ENCODE peak calls at places on chromosomes 2 and 18, in six cellular contexts. One of them, this sample, is unnamed.

GRCh38 chr2:138087761-138088602 is 123.7 kb downstream of the HNMT start:
- DNase-seq in ovary: no peak
- DNase-seq in A549: no peak
- DNase-seq in SK-N-SH: no peak
- DNase-seq in sigmoid colon: no peak
- DNase-seq in suprapubic skin: no peak
- DNase-seq in this sample: no peak

GRCh38 chr2:17148298-17149228 is 369.7 kb downstream of the RAD51AP2 start:
- DNase-seq in A549: peak
- DNase-seq in suprapubic skin: no peak
- DNase-seq in sigmoid colon: no peak
- DNase-seq in ovary: no peak
- DNase-seq in SK-N-SH: peak
- DNase-seq in this sample: no peak

GRCh38 chr2:47945036-47945781 is 38.9 kb upstream of the FBXO11 start:
- DNase-seq in SK-N-SH: no peak
- DNase-seq in A549: no peak
- DNase-seq in sigmoid colon: no peak
- DNase-seq in ovary: no peak
- DNase-seq in suprapubic skin: no peak
- DNase-seq in this sample: no peak

GRCh38 chr2:25052948-25053477 is 11.1 kb downstream of the EFR3B start:
- DNase-seq in suprapubic skin: no peak
- DNase-seq in SK-N-SH: no peak
- DNase-seq in ovary: no peak
- DNase-seq in A549: no peak
- DNase-seq in sigmoid colon: no peak
- DNase-seq in this sample: no peak

GRCh38 chr2:224772494-224772893 is 56.3 kb upstream of the CCDC195 start:
- DNase-seq in ovary: no peak
- DNase-seq in suprapubic skin: no peak
- DNase-seq in SK-N-SH: no peak
- DNase-seq in A549: no peak
- DNase-seq in sigmoid colon: no peak
- DNase-seq in this sample: no peak

GRCh38 chr2:128585706-128586105 is 267.0 kb upstream of the HS6ST1 start:
- DNase-seq in ovary: no peak
- DNase-seq in SK-N-SH: no peak
- DNase-seq in suprapubic skin: no peak
- DNase-seq in sigmoid colon: no peak
- DNase-seq in A549: no peak
- DNase-seq in this sample: peak

GRCh38 chr2:43225093-43225787 is 1.2 kb downstream of the ZFP36L2 start:
- DNase-seq in sigmoid colon: peak
- DNase-seq in ovary: peak
- DNase-seq in SK-N-SH: peak
- DNase-seq in A549: peak
- DNase-seq in suprapubic skin: peak
- DNase-seq in this sample: no peak

GRCh38 chr18:79441261-79441819 is 45.6 kb downstream of the NFATC1 start:
- DNase-seq in ovary: no peak
- DNase-seq in suprapubic skin: no peak
- DNase-seq in A549: no peak
- DNase-seq in SK-N-SH: no peak
- DNase-seq in sigmoid colon: no peak
- DNase-seq in this sample: no peak

GRCh38 chr2:239917957-239918481 is 107.1 kb downstream of the NDUFA10 start:
- DNase-seq in SK-N-SH: no peak
- DNase-seq in ovary: no peak
- DNase-seq in A549: no peak
- DNase-seq in sigmoid colon: no peak
- DNase-seq in suprapubic skin: peak
- DNase-seq in this sample: no peak

GRCh38 chr2:209425082-209426071 is 1.5 kb downstream of the MAP2 start:
- DNase-seq in SK-N-SH: peak
- DNase-seq in sigmoid colon: no peak
- DNase-seq in suprapubic skin: no peak
- DNase-seq in A549: peak
- DNase-seq in ovary: no peak
- DNase-seq in this sample: no peak

GRCh38 chr2:239569401-239570090 is 168.7 kb upstream of the HDAC4 start:
- DNase-seq in sigmoid colon: no peak
- DNase-seq in ovary: no peak
- DNase-seq in suprapubic skin: no peak
- DNase-seq in A549: no peak
- DNase-seq in SK-N-SH: no peak
- DNase-seq in this sample: no peak

GRCh38 chr2:203636896-203637818 is 69.3 kb upstream of the CD28 start:
- DNase-seq in sigmoid colon: peak
- DNase-seq in suprapubic skin: no peak
- DNase-seq in SK-N-SH: no peak
- DNase-seq in A549: no peak
- DNase-seq in ovary: no peak
- DNase-seq in this sample: no peak

GRCh38 chr2:128922154-128922553 is 603.5 kb upstream of the HS6ST1 start:
- DNase-seq in SK-N-SH: no peak
- DNase-seq in ovary: no peak
- DNase-seq in sigmoid colon: no peak
- DNase-seq in suprapubic skin: no peak
- DNase-seq in A549: no peak
- DNase-seq in this sample: no peak

GRCh38 chr2:216029416-216030129 is 16.2 kb upstream of the MREG start:
- DNase-seq in SK-N-SH: no peak
- DNase-seq in ovary: no peak
- DNase-seq in A549: no peak
- DNase-seq in sigmoid colon: no peak
- DNase-seq in suprapubic skin: no peak
- DNase-seq in this sample: no peak

GRCh38 chr2:219527076-219527394 is 12.8 kb downstream of the ASIC4 start:
- DNase-seq in sigmoid colon: no peak
- DNase-seq in A549: no peak
- DNase-seq in suprapubic skin: no peak
- DNase-seq in SK-N-SH: peak
- DNase-seq in ovary: no peak
- DNase-seq in this sample: no peak

GRCh38 chr2:219531639-219532377 is 11.8 kb downstream of the CHPF start:
- DNase-seq in SK-N-SH: no peak
- DNase-seq in sigmoid colon: no peak
- DNase-seq in ovary: peak
- DNase-seq in suprapubic skin: no peak
- DNase-seq in A549: no peak
- DNase-seq in this sample: no peak

GRCh38 chr2:219527472-219527871 is 13.2 kb downstream of the ASIC4 start:
- DNase-seq in SK-N-SH: no peak
- DNase-seq in suprapubic skin: no peak
- DNase-seq in sigmoid colon: no peak
- DNase-seq in A549: no peak
- DNase-seq in ovary: no peak
- DNase-seq in this sample: no peak

GRCh38 chr2:219532378-219532649 is 11.3 kb downstream of the CHPF start:
- DNase-seq in sigmoid colon: no peak
- DNase-seq in ovary: no peak
- DNase-seq in SK-N-SH: no peak
- DNase-seq in suprapubic skin: no peak
- DNase-seq in A549: no peak
- DNase-seq in this sample: no peak

DNA sequence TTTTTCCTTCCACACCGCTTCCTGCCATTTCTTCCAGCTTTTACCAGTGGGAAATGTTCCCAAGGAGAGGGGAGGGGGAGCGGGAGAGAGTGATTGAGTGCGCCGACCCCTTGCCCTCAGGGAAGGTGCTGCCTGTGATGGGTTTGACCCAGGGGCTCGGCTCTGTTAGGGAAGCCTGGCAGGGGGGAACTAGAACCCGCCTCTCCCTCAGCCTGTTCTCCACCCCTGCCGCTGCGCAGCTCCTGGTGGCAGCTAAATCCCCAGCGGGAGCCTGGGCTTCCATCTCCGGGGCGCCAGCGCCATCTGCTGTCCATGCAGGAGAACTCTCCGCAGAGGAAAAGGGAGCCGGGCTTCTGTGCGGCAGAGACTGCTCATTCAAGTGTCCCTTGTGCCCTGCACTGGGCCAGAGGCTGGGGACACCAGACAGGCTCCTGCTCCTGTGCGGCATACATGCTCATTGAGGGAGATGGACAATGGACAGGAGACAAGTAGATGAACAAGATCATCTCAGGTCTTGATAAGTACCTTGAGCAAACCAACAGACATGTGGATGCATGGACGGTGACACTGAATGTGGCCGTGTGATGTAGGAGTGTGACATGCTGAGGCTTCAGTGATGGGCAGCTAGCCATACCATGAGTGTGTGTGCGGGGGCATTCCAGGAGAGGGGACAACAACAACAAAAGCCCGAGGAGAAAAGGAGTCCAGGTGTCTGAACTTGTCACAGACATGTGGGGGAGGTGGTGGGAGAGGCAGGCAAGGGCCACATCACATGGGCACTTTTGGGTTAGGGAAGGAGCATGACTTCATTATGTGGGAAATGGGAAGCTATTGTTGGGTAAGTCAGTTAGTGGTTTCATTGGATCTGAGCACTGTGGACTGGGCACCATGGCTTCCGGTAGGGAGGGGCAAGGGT is 13.3 kb downstream of the CHPF start:
- DNase-seq in ovary: peak
- DNase-seq in sigmoid colon: peak
- DNase-seq in suprapubic skin: peak
- DNase-seq in SK-N-SH: peak
- DNase-seq in A549: peak
- DNase-seq in this sample: no peak
- TF ChIP-seq EP300 in ovary: no peak
- TF ChIP-seq EP300 in sigmoid colon: no peak
- TF ChIP-seq EP300 in suprapubic skin: no peak
- TF ChIP-seq EP300 in SK-N-SH: no peak
- TF ChIP-seq EP300 in A549: no peak
- TF ChIP-seq EP300 in this sample: no peak

GRCh38 chr18:12500986-12501385 is 93.3 kb downstream of the PRELID3A start:
- DNase-seq in suprapubic skin: no peak
- DNase-seq in SK-N-SH: no peak
- DNase-seq in ovary: no peak
- DNase-seq in A549: no peak
- DNase-seq in sigmoid colon: no peak
- DNase-seq in this sample: no peak
- TF ChIP-seq EP300 in suprapubic skin: no peak
- TF ChIP-seq EP300 in SK-N-SH: no peak
- TF ChIP-seq EP300 in ovary: no peak
- TF ChIP-seq EP300 in A549: no peak
- TF ChIP-seq EP300 in sigmoid colon: no peak
- TF ChIP-seq EP300 in this sample: no peak

GRCh38 chr18:26021061-26021754 is 69.2 kb downstream of the SS18 start:
- DNase-seq in SK-N-SH: no peak
- DNase-seq in sigmoid colon: no peak
- DNase-seq in A549: no peak
- DNase-seq in suprapubic skin: no peak
- DNase-seq in ovary: no peak
- DNase-seq in this sample: no peak

GRCh38 chr18:26014462-26014861 is 76.0 kb downstream of the SS18 start:
- DNase-seq in sigmoid colon: no peak
- DNase-seq in A549: no peak
- DNase-seq in ovary: no peak
- DNase-seq in SK-N-SH: no peak
- DNase-seq in suprapubic skin: no peak
- DNase-seq in this sample: no peak

GRCh38 chr18:26022585-26022984 is 67.8 kb downstream of the SS18 start:
- DNase-seq in A549: no peak
- DNase-seq in sigmoid colon: no peak
- DNase-seq in SK-N-SH: no peak
- DNase-seq in suprapubic skin: no peak
- DNase-seq in ovary: no peak
- DNase-seq in this sample: no peak

GRCh38 chr18:26017929-26018328 is 72.5 kb downstream of the SS18 start:
- DNase-seq in suprapubic skin: no peak
- DNase-seq in sigmoid colon: no peak
- DNase-seq in SK-N-SH: no peak
- DNase-seq in ovary: no peak
- DNase-seq in A549: peak
- DNase-seq in this sample: no peak
- TF ChIP-seq EP300 in suprapubic skin: no peak
- TF ChIP-seq EP300 in sigmoid colon: no peak
- TF ChIP-seq EP300 in SK-N-SH: no peak
- TF ChIP-seq EP300 in ovary: no peak
- TF ChIP-seq EP300 in A549: no peak
- TF ChIP-seq EP300 in this sample: no peak

DNA sequence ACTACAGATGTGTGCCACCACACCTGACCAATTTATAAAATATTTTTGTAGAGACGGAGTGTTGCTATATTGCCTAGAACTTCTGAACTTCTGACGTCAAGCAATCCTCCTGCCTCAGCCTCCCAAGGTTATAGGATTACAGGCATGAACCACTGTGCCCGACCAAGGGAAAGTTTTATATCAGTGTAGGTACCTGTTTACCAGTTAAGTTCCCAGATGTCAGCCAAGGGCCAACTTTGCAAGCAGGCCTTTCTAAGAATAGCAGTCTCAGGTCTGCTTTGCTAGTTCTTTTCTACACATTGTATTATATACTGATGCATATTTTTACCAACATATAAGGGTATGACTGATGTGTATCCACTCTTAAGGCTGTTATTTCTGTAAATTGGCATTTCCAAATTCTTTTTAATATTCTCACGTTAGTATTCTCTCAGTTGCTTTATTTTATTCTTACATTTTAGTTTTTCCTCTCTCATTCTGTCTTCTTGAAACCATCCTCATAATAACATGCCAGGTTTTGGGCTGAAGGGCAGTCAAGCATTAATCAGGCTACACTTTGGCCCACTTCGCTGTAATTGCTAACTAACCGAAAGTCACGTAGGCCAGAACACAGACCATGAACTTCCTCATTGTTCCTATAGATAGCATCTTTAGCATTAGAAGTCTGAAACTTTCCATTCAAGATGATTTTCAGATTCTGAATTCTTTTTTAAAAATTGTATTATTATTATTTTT is 25.0 kb upstream of the CXXC1 start:
- DNase-seq in suprapubic skin: no peak
- DNase-seq in A549: no peak
- DNase-seq in ovary: no peak
- DNase-seq in SK-N-SH: no peak
- DNase-seq in sigmoid colon: no peak
- DNase-seq in this sample: no peak
- TF ChIP-seq EP300 in suprapubic skin: no peak
- TF ChIP-seq EP300 in A549: no peak
- TF ChIP-seq EP300 in ovary: no peak
- TF ChIP-seq EP300 in SK-N-SH: no peak
- TF ChIP-seq EP300 in sigmoid colon: no peak
- TF ChIP-seq EP300 in this sample: no peak

GRCh38 chr2:67075056-67075455 is 322.1 kb upstream of the ETAA1 start:
- DNase-seq in SK-N-SH: no peak
- DNase-seq in suprapubic skin: no peak
- DNase-seq in sigmoid colon: no peak
- DNase-seq in ovary: no peak
- DNase-seq in A549: no peak
- DNase-seq in this sample: peak

GRCh38 chr2:67079729-67080128 is 317.4 kb upstream of the ETAA1 start:
- DNase-seq in sigmoid colon: no peak
- DNase-seq in SK-N-SH: no peak
- DNase-seq in ovary: no peak
- DNase-seq in suprapubic skin: no peak
- DNase-seq in A549: no peak
- DNase-seq in this sample: peak

GRCh38 chr2:67076265-67076664 is 320.9 kb upstream of the ETAA1 start:
- DNase-seq in SK-N-SH: no peak
- DNase-seq in A549: no peak
- DNase-seq in suprapubic skin: no peak
- DNase-seq in sigmoid colon: no peak
- DNase-seq in ovary: no peak
- DNase-seq in this sample: peak

GRCh38 chr2:67070826-67071225 is 326.3 kb upstream of the ETAA1 start:
- DNase-seq in sigmoid colon: no peak
- DNase-seq in ovary: no peak
- DNase-seq in suprapubic skin: no peak
- DNase-seq in SK-N-SH: no peak
- DNase-seq in A549: no peak
- DNase-seq in this sample: no peak

GRCh38 chr2:67075530-67076253 is 321.4 kb upstream of the ETAA1 start:
- DNase-seq in sigmoid colon: no peak
- DNase-seq in ovary: no peak
- DNase-seq in SK-N-SH: no peak
- DNase-seq in suprapubic skin: no peak
- DNase-seq in A549: no peak
- DNase-seq in this sample: no peak
- TF ChIP-seq EP300 in sigmoid colon: no peak
- TF ChIP-seq EP300 in ovary: no peak
- TF ChIP-seq EP300 in SK-N-SH: no peak
- TF ChIP-seq EP300 in suprapubic skin: no peak
- TF ChIP-seq EP300 in A549: no peak
- TF ChIP-seq EP300 in this sample: no peak

This sample was measured in esophagus muscularis mucosa.